ENCODE peak calls at places on chromosomes 7 and 10, in nine cellular contexts. N is Calu3; M is RWPE1; D is CD8-positive, alpha-beta T cell; U is cardiac fibroblast; A is foreskin keratinocyte; Y is astrocyte of the spinal cord; C is MCF 10A; K is cardiac muscle cell. F is an unnamed sample.

GRCh38 chr7:53531-53930 is 138.8 kb upstream of the FAM20C start:
- DNase-seq in N (no peak), M (no peak), D (no peak), U (no peak), A (no peak), Y (no peak), C (no peak), K (no peak), F (no peak)

GRCh38 chr7:103532955-103533354 is 86.9 kb upstream of the SLC26A5 start:
- DNase-seq in N (no peak), M (no peak), D (no peak), U (no peak), A (no peak), Y (no peak), C (no peak), K (no peak), F (no peak)

GRCh38 chr7:15571303-15571878 is 9.6 kb upstream of the AGMO start:
- DNase-seq in N (no peak), M (peak), D (no peak), U (peak), A (no peak), Y (peak), C (peak), K (no peak), F (no peak)

GRCh38 chr10:82383350-82383749 is 508.4 kb downstream of the NRG3 start:
- DNase-seq in N (no peak), M (no peak), D (no peak), U (no peak), A (no peak), Y (no peak), C (no peak), K (no peak), F (no peak)

GRCh38 chr7:31249671-31250070 is 90.9 kb downstream of the NEUROD6 start:
- DNase-seq in N (no peak), M (no peak), D (no peak), U (no peak), A (no peak), Y (no peak), C (no peak), K (peak), F (no peak)

GRCh38 chr7:28272461-28272877 is 91.9 kb upstream of the JAZF1 start:
- DNase-seq in N (peak), M (peak), D (no peak), U (peak), A (no peak), Y (peak), C (peak), K (peak), F (peak)

GRCh38 chr10:112126172-112126571 is 57.4 kb downstream of the GPAM start:
- DNase-seq in N (no peak), M (no peak), D (no peak), U (no peak), A (no peak), Y (no peak), C (no peak), K (no peak), F (no peak)

GRCh38 chr10:68106656-68107055 is 2.6 kb upstream of the MYPN start:
- DNase-seq in N (no peak), M (no peak), D (no peak), U (peak), A (peak), Y (peak), C (peak), K (no peak), F (no peak)

GRCh38 chr7:154647625-154648024 is 355.3 kb downstream of the PAXIP1 start:
- DNase-seq in N (no peak), M (no peak), D (no peak), U (no peak), A (no peak), Y (no peak), C (no peak), K (no peak), F (no peak)

GRCh38 chr10:77247076-77247561 is 390.5 kb downstream of the KCNMA1 start:
- DNase-seq in N (no peak), M (no peak), D (no peak), U (peak), A (no peak), Y (peak), C (peak), K (no peak), F (no peak)

GRCh38 chr10:43134126-43134905 is 3.9 kb upstream of the CSGALNACT2 start:
- DNase-seq in N (no peak), M (no peak), D (no peak), U (no peak), A (no peak), Y (no peak), C (no peak), K (no peak), F (no peak)

GRCh38 chr7:54877683-54878082 is 118.7 kb upstream of the SEC61G start:
- DNase-seq in N (peak), M (no peak), D (no peak), U (peak), A (peak), Y (no peak), C (peak), K (no peak), F (no peak)
- TF ChIP-seq CTCF in N (no peak), M (no peak), D (no peak), U (no peak), A (peak), Y (no peak), C (peak), K (no peak), F (no peak)

DNA sequence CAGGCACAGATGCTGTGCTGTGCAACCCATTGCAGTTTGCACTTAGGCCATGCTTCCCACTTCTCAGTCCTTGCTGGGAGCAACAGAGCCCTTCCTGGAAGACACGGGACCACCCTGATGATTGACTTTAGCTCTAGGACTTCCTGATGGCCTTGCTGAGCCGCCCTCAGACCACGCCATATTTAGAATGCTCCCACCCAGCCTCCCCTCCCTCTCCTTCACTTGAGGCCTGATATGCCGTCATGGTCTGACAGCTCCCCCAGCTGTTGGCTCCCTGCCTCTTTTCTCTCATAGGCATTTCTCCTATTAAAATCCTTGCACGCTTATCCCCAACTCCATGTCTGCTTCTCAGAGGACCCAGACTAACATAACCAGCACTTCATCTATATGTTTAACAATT is 29.4 kb upstream of the GATAD1 start:
- DNase-seq in N (no peak), M (no peak), D (no peak), U (no peak), A (no peak), Y (no peak), C (no peak), K (peak), F (no peak)
- TF ChIP-seq CTCF in N (no peak), M (no peak), D (no peak), U (no peak), A (peak), Y (no peak), C (no peak), K (no peak), F (no peak)

GRCh38 chr10:25761937-25762336 is 172.1 kb upstream of the MYO3A start:
- DNase-seq in N (no peak), M (no peak), D (no peak), U (no peak), A (no peak), Y (no peak), C (no peak), K (no peak), F (no peak)

GRCh38 chr10:25758511-25758910 is 175.5 kb upstream of the MYO3A start:
- DNase-seq in N (no peak), M (no peak), D (no peak), U (no peak), A (no peak), Y (no peak), C (no peak), K (no peak), F (no peak)

GRCh38 chr10:25753776-25754175 is 180.3 kb upstream of the MYO3A start:
- DNase-seq in N (no peak), M (no peak), D (no peak), U (peak), A (no peak), Y (peak), C (peak), K (no peak), F (no peak)

GRCh38 chr10:25756784-25757183 is 177.2 kb upstream of the MYO3A start:
- DNase-seq in N (no peak), M (no peak), D (no peak), U (no peak), A (no peak), Y (no peak), C (no peak), K (no peak), F (no peak)

DNA sequence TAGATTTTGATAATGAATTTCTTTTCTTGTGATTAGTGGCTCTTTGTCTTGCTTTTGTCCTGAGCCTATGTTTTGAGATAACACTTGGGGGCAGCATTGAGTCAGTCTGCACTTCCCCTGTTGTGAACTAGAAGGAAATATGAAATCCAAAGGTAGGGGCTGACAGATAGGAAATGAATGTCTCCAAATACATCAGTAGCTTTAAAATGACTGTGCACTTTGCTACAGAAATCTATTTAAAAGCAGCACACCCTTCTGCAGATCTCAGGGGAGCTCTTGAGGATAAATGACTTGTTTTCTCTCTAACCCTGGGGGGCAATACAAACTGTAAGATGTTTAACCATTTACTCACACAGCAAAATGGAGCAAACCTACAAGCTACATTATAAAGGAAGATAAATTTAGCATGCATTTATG is 176.0 kb upstream of the MYO3A start:
- DNase-seq in N (peak), M (no peak), D (no peak), U (peak), A (no peak), Y (peak), C (peak), K (peak), F (no peak)
- TF ChIP-seq CTCF in N (no peak), M (peak), D (no peak), U (peak), A (peak), Y (peak), C (peak), K (peak), F (no peak)

DNA sequence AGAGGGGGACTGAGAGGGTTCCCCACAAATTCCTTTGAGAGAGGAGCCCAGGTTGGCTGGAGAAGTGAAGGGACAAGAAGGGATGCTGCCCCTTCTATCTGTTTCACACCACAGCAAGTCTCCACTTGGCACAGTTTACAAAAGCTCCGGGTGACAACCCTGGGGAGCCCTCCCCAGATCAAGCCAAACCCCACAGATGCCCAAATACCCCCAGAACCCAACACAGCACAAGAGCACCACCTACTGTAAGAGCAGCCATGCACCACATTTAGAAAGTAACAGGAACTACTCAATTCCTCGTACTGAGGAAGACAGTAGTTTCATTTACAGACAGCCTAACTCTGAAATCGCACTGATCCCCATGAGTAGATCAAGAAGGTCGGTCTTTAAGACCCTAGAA is 67.8 kb upstream of the ATP6V0A4 start:
- DNase-seq in N (peak), M (peak), D (peak), U (no peak), A (no peak), Y (no peak), C (no peak), K (no peak), F (no peak)
- TF ChIP-seq CTCF in N (peak), M (no peak), D (peak), U (peak), A (peak), Y (peak), C (peak), K (peak), F (no peak)

DNA sequence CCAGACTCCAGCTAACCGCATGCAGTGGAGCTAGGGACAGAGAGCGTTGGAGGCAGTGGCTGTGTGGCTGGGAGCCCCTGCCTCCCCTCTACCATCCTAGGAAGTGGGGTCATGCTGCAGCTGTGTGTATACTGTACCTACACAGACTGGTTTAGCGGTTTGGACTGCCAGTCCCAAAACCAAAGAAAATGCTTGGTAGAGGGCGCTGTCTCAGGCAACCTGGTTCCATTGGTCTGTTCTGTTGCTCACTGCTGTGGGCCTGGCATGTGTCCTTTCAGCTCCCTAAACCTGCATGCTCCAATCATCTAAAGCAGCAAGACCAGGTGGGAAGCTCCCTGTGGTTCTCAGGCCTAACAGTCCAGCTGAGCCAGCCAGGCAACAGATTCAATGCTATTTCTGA is 4.5 kb downstream of the RBP4 start:
- DNase-seq in N (no peak), M (no peak), D (no peak), U (no peak), A (no peak), Y (no peak), C (no peak), K (no peak), F (no peak)
- TF ChIP-seq CTCF in N (no peak), M (no peak), D (no peak), U (no peak), A (no peak), Y (peak), C (no peak), K (no peak), F (no peak)

GRCh38 chr10:124647421-124648130 is 96.6 kb downstream of the FAM53B start:
- DNase-seq in N (peak), M (peak), D (peak), U (peak), A (no peak), Y (no peak), C (peak), K (no peak), F (no peak)
- TF ChIP-seq CTCF in N (no peak), M (no peak), D (peak), U (peak), A (peak), Y (peak), C (no peak), K (peak), F (no peak)

DNA sequence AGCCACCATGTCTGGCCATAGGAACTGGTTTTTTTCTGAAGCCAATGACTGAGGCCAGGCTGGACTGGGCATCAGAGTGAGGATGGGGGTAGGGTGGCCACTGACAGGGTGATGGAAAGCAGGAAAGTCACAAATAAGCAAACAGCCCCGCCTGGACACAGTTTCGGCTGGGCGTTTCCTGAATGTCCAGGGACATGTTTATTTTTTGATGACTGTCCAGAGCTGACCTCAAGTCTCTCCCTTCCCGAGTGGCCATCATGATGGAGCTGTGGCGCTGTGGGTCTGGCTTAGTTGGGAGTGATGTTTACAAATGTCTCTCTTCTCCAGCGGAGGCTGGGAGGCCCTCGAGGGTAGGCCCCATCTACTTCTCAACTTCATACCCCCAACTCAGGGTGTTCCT is 37.1 kb upstream of the COMTD1 start:
- DNase-seq in N (peak), M (no peak), D (no peak), U (no peak), A (no peak), Y (no peak), C (no peak), K (no peak), F (no peak)
- TF ChIP-seq CTCF in N (no peak), M (no peak), D (no peak), U (no peak), A (no peak), Y (no peak), C (no peak), K (no peak), F (no peak)

F was measured in activated B cell treated with CpG ODN at 0.5 μM for 24 hours.